ENCODE peak calls at places on chromosome 4, in seven cellular contexts. One of them, this sample, is unnamed.

GRCh38 chr4:20464381-20464780 is 212.7 kb downstream of the SLIT2 start:
- DNase-seq in MM.1S: no peak
- DNase-seq in tibial nerve: no peak
- DNase-seq in RKO: peak; percentile 57
- DNase-seq in kidney: no peak
- DNase-seq in activated CD8-positive, alpha-beta T cell treated with anti-CD3 and anti-CD28 coated beads, Interleukin-2, amount 10 ng/mL, durations not matched to agents 7 days and 5 days: no peak
- DNase-seq in effector CD4-positive, alpha-beta T cell: no peak
- DNase-seq in this sample: no peak

GRCh38 chr4:107931775-107932321 is 499 bp downstream of the CYP2U1 start:
- DNase-seq in MM.1S: peak; percentile 21
- DNase-seq in activated CD8-positive, alpha-beta T cell treated with anti-CD3 and anti-CD28 coated beads, Interleukin-2, amount 10 ng/mL, durations not matched to agents 7 days and 5 days: peak; percentile 38
- DNase-seq in effector CD4-positive, alpha-beta T cell: peak; percentile 11
- DNase-seq in RKO: no peak
- DNase-seq in kidney: peak; percentile 79
- DNase-seq in tibial nerve: peak; percentile 10
- DNase-seq in this sample: peak; percentile 14

GRCh38 chr4:31620476-31620875 is 900.3 kb downstream of the PCDH7 start:
- DNase-seq in effector CD4-positive, alpha-beta T cell: no peak
- DNase-seq in RKO: no peak
- DNase-seq in MM.1S: no peak
- DNase-seq in kidney: no peak
- DNase-seq in activated CD8-positive, alpha-beta T cell treated with anti-CD3 and anti-CD28 coated beads, Interleukin-2, amount 10 ng/mL, durations not matched to agents 7 days and 5 days: no peak
- DNase-seq in tibial nerve: no peak
- DNase-seq in this sample: no peak

GRCh38 chr4:9811796-9812195 is 30.4 kb downstream of the DRD5 start:
- DNase-seq in effector CD4-positive, alpha-beta T cell: no peak
- DNase-seq in RKO: no peak
- DNase-seq in activated CD8-positive, alpha-beta T cell treated with anti-CD3 and anti-CD28 coated beads, Interleukin-2, amount 10 ng/mL, durations not matched to agents 7 days and 5 days: no peak
- DNase-seq in MM.1S: no peak
- DNase-seq in tibial nerve: no peak
- DNase-seq in kidney: no peak
- DNase-seq in this sample: no peak

GRCh38 chr4:10108818-10109783 is 7.5 kb downstream of the WDR1 start:
- DNase-seq in kidney: peak; percentile 55
- DNase-seq in tibial nerve: no peak
- DNase-seq in MM.1S: no peak
- DNase-seq in RKO: peak; percentile 31
- DNase-seq in activated CD8-positive, alpha-beta T cell treated with anti-CD3 and anti-CD28 coated beads, Interleukin-2, amount 10 ng/mL, durations not matched to agents 7 days and 5 days: peak; percentile 47
- DNase-seq in effector CD4-positive, alpha-beta T cell: peak; percentile 42
- DNase-seq in this sample: peak; percentile 31

GRCh38 chr4:3009422-3009821 is 46.1 kb downstream of the GRK4 start:
- DNase-seq in effector CD4-positive, alpha-beta T cell: no peak
- DNase-seq in tibial nerve: no peak
- DNase-seq in RKO: no peak
- DNase-seq in MM.1S: no peak
- DNase-seq in kidney: no peak
- DNase-seq in activated CD8-positive, alpha-beta T cell treated with anti-CD3 and anti-CD28 coated beads, Interleukin-2, amount 10 ng/mL, durations not matched to agents 7 days and 5 days: peak; percentile 24
- DNase-seq in this sample: peak; percentile 19

GRCh38 chr4:11824557-11824956 is 395.9 kb upstream of the HS3ST1 start:
- DNase-seq in MM.1S: no peak
- DNase-seq in RKO: no peak
- DNase-seq in effector CD4-positive, alpha-beta T cell: no peak
- DNase-seq in kidney: no peak
- DNase-seq in tibial nerve: no peak
- DNase-seq in activated CD8-positive, alpha-beta T cell treated with anti-CD3 and anti-CD28 coated beads, Interleukin-2, amount 10 ng/mL, durations not matched to agents 7 days and 5 days: no peak
- DNase-seq in this sample: no peak

GRCh38 chr4:119683518-119683917 is 54.9 kb upstream of the PDE5A start:
- DNase-seq in effector CD4-positive, alpha-beta T cell: no peak
- DNase-seq in tibial nerve: no peak
- DNase-seq in MM.1S: no peak
- DNase-seq in activated CD8-positive, alpha-beta T cell treated with anti-CD3 and anti-CD28 coated beads, Interleukin-2, amount 10 ng/mL, durations not matched to agents 7 days and 5 days: no peak
- DNase-seq in kidney: no peak
- DNase-seq in RKO: no peak
- DNase-seq in this sample: no peak

GRCh38 chr4:10581022-10581421 is 103.5 kb downstream of the CLNK start:
- DNase-seq in kidney: no peak
- DNase-seq in activated CD8-positive, alpha-beta T cell treated with anti-CD3 and anti-CD28 coated beads, Interleukin-2, amount 10 ng/mL, durations not matched to agents 7 days and 5 days: no peak
- DNase-seq in tibial nerve: no peak
- DNase-seq in RKO: no peak
- DNase-seq in effector CD4-positive, alpha-beta T cell: no peak
- DNase-seq in MM.1S: no peak
- DNase-seq in this sample: no peak

GRCh38 chr4:138110815-138111214 is 131.3 kb downstream of the SLC7A11 start:
- DNase-seq in kidney: no peak
- DNase-seq in activated CD8-positive, alpha-beta T cell treated with anti-CD3 and anti-CD28 coated beads, Interleukin-2, amount 10 ng/mL, durations not matched to agents 7 days and 5 days: no peak
- DNase-seq in MM.1S: no peak
- DNase-seq in effector CD4-positive, alpha-beta T cell: no peak
- DNase-seq in tibial nerve: no peak
- DNase-seq in RKO: no peak
- DNase-seq in this sample: no peak

GRCh38 chr4:6085028-6085942 is 67.1 kb upstream of the C4orf50 start:
- DNase-seq in tibial nerve: no peak
- DNase-seq in activated CD8-positive, alpha-beta T cell treated with anti-CD3 and anti-CD28 coated beads, Interleukin-2, amount 10 ng/mL, durations not matched to agents 7 days and 5 days: no peak
- DNase-seq in MM.1S: no peak
- DNase-seq in kidney: no peak
- DNase-seq in effector CD4-positive, alpha-beta T cell: no peak
- DNase-seq in RKO: no peak
- DNase-seq in this sample: no peak

GRCh38 chr4:62232755-62233280 is 1032.7 kb downstream of the ADGRL3 start:
- DNase-seq in RKO: no peak
- DNase-seq in MM.1S: no peak
- DNase-seq in tibial nerve: no peak
- DNase-seq in activated CD8-positive, alpha-beta T cell treated with anti-CD3 and anti-CD28 coated beads, Interleukin-2, amount 10 ng/mL, durations not matched to agents 7 days and 5 days: no peak
- DNase-seq in effector CD4-positive, alpha-beta T cell: no peak
- DNase-seq in kidney: no peak
- DNase-seq in this sample: no peak

GRCh38 chr4:60443796-60444195 is 756.3 kb upstream of the ADGRL3 start:
- DNase-seq in activated CD8-positive, alpha-beta T cell treated with anti-CD3 and anti-CD28 coated beads, Interleukin-2, amount 10 ng/mL, durations not matched to agents 7 days and 5 days: no peak
- DNase-seq in tibial nerve: no peak
- DNase-seq in MM.1S: no peak
- DNase-seq in effector CD4-positive, alpha-beta T cell: no peak
- DNase-seq in RKO: no peak
- DNase-seq in kidney: no peak
- DNase-seq in this sample: no peak

GRCh38 chr4:39045791-39046221 is 13.6 kb upstream of the TMEM156 start:
- DNase-seq in tibial nerve: no peak
- DNase-seq in kidney: no peak
- DNase-seq in effector CD4-positive, alpha-beta T cell: no peak
- DNase-seq in MM.1S: no peak
- DNase-seq in RKO: peak; percentile 76
- DNase-seq in activated CD8-positive, alpha-beta T cell treated with anti-CD3 and anti-CD28 coated beads, Interleukin-2, amount 10 ng/mL, durations not matched to agents 7 days and 5 days: no peak
- DNase-seq in this sample: no peak

GRCh38 chr4:84529169-84529751 is 30.2 kb upstream of the NKX6-1 start:
- DNase-seq in tibial nerve: no peak
- DNase-seq in MM.1S: peak; percentile 49
- DNase-seq in RKO: peak; percentile 50
- DNase-seq in kidney: no peak
- DNase-seq in activated CD8-positive, alpha-beta T cell treated with anti-CD3 and anti-CD28 coated beads, Interleukin-2, amount 10 ng/mL, durations not matched to agents 7 days and 5 days: no peak
- DNase-seq in effector CD4-positive, alpha-beta T cell: no peak
- DNase-seq in this sample: no peak

GRCh38 chr4:142402925-142403324 is 443.2 kb downstream of the INPP4B start:
- DNase-seq in tibial nerve: peak; percentile 16
- DNase-seq in kidney: no peak
- DNase-seq in RKO: no peak
- DNase-seq in activated CD8-positive, alpha-beta T cell treated with anti-CD3 and anti-CD28 coated beads, Interleukin-2, amount 10 ng/mL, durations not matched to agents 7 days and 5 days: no peak
- DNase-seq in MM.1S: no peak
- DNase-seq in effector CD4-positive, alpha-beta T cell: no peak
- DNase-seq in this sample: no peak

GRCh38 chr4:163256680-163257343 is 75.6 kb downstream of the NPY1R start:
- DNase-seq in RKO: no peak
- DNase-seq in MM.1S: no peak
- DNase-seq in effector CD4-positive, alpha-beta T cell: no peak
- DNase-seq in kidney: no peak
- DNase-seq in activated CD8-positive, alpha-beta T cell treated with anti-CD3 and anti-CD28 coated beads, Interleukin-2, amount 10 ng/mL, durations not matched to agents 7 days and 5 days: no peak
- DNase-seq in tibial nerve: no peak
- DNase-seq in this sample: no peak

GRCh38 chr4:15851969-15852368 is 73.8 kb downstream of the CD38 start:
- DNase-seq in kidney: no peak
- DNase-seq in MM.1S: no peak
- DNase-seq in activated CD8-positive, alpha-beta T cell treated with anti-CD3 and anti-CD28 coated beads, Interleukin-2, amount 10 ng/mL, durations not matched to agents 7 days and 5 days: no peak
- DNase-seq in tibial nerve: no peak
- DNase-seq in RKO: no peak
- DNase-seq in effector CD4-positive, alpha-beta T cell: no peak
- DNase-seq in this sample: no peak